ENCODE peak calls at places on chromosome 14, in four cellular contexts. One of them, this sample, is unnamed.

GRCh38 chr14:71371711-71372396 is 464.6 kb downstream of the PCNX1 start:
- DNase-seq in naive B cell: no peak
- DNase-seq in mammary epithelial cell: peak
- DNase-seq in adipocyte: peak
- DNase-seq in this sample: no peak

GRCh38 chr14:59583755-59584154 is 7.1 kb upstream of the CCDC175 start:
- DNase-seq in mammary epithelial cell: no peak
- DNase-seq in adipocyte: peak
- DNase-seq in naive B cell: no peak
- DNase-seq in this sample: no peak

GRCh38 chr14:54258382-54258781 is 138.4 kb upstream of the CDKN3 start:
- DNase-seq in mammary epithelial cell: no peak
- DNase-seq in adipocyte: no peak
- DNase-seq in naive B cell: no peak
- DNase-seq in this sample: no peak

GRCh38 chr14:73381379-73382013 is 76.8 kb downstream of the NUMB start:
- DNase-seq in naive B cell: no peak
- DNase-seq in mammary epithelial cell: no peak
- DNase-seq in adipocyte: no peak
- DNase-seq in this sample: no peak

GRCh38 chr14:61231810-61232209 is 49.3 kb downstream of the TMEM30B start:
- DNase-seq in mammary epithelial cell: no peak
- DNase-seq in adipocyte: no peak
- DNase-seq in naive B cell: no peak
- DNase-seq in this sample: no peak

GRCh38 chr14:71654810-71655209 is 277.4 kb upstream of the RGS6 start:
- DNase-seq in mammary epithelial cell: peak
- DNase-seq in adipocyte: no peak
- DNase-seq in naive B cell: no peak
- DNase-seq in this sample: no peak

GRCh38 chr14:89327771-89328212 is 89.2 kb downstream of the FOXN3 start:
- DNase-seq in naive B cell: no peak
- DNase-seq in adipocyte: peak
- DNase-seq in mammary epithelial cell: no peak
- DNase-seq in this sample: no peak

GRCh38 chr14:105167303-105168092 is 1.1 kb downstream of the JAG2 start:
- DNase-seq in naive B cell: peak
- DNase-seq in mammary epithelial cell: peak
- DNase-seq in adipocyte: peak
- DNase-seq in this sample: peak

GRCh38 chr14:50421499-50421898 is 24.8 kb upstream of the CDKL1 start:
- DNase-seq in adipocyte: no peak
- DNase-seq in mammary epithelial cell: no peak
- DNase-seq in naive B cell: no peak
- DNase-seq in this sample: no peak

GRCh38 chr14:93092606-93093556 is 22.8 kb downstream of the ITPK1 start:
- DNase-seq in adipocyte: no peak
- DNase-seq in naive B cell: no peak
- DNase-seq in mammary epithelial cell: peak
- DNase-seq in this sample: no peak

GRCh38 chr14:68653754-68654153 is 139.1 kb downstream of the ZFP36L1 start:
- DNase-seq in naive B cell: no peak
- DNase-seq in adipocyte: no peak
- DNase-seq in mammary epithelial cell: no peak
- DNase-seq in this sample: no peak